ENCODE peak calls at places on chromosomes 5 and 9, in five cellular contexts. M, B, F, E and J are unnamed samples.

GRCh38 chr5:53360811-53361210 is 119.6 kb upstream of the FST start:
- DNase-seq in B (no peak), F (no peak), E (no peak), M (peak), J (no peak)

GRCh38 chr9:133889498-133890301 is 102.4 kb downstream of the VAV2 start:
- DNase-seq in B (no peak), F (no peak), M (no peak), E (no peak), J (no peak)

GRCh38 chr9:133199648-133200321 is 9.3 kb downstream of the OBP2B start:
- DNase-seq in M (no peak), F (no peak), E (no peak), B (peak), J (no peak)

GRCh38 chr5:15683332-15683731 is 183.4 kb downstream of the FBXL7 start:
- DNase-seq in E (peak), B (no peak), M (peak), F (no peak), J (no peak)

GRCh38 chr5:112776301-112776856 is 38.7 kb downstream of the APC start:
- DNase-seq in E (no peak), F (no peak), B (no peak), M (peak), J (no peak)

GRCh38 chr5:19855031-19855430 is 133.0 kb downstream of the CDH18 start:
- DNase-seq in F (no peak), E (no peak), B (no peak), M (peak), J (no peak)

GRCh38 chr5:110549301-110549700 is 177.2 kb downstream of the TMEM232 start:
- DNase-seq in F (no peak), B (no peak), E (no peak), M (peak), J (no peak)

GRCh38 chr9:124480621-124480981 is 26.6 kb downstream of the NR5A1 start:
- DNase-seq in E (peak), M (peak), B (no peak), F (no peak), J (no peak)

GRCh38 chr5:1799110-1799601 is 481 bp downstream of the MRPL36 start:
- DNase-seq in B (no peak), M (peak), F (no peak), E (peak), J (no peak)

GRCh38 chr9:79799691-79800345 is 228.1 kb downstream of the TLE4 start:
- DNase-seq in F (no peak), E (no peak), M (no peak), B (no peak), J (no peak)

GRCh38 chr5:163504091-163504931 is 1.1 kb upstream of the MAT2B start:
- DNase-seq in M (peak), E (peak), F (peak), B (peak), J (peak)

GRCh38 chr5:142426676-142427364 is 102.0 kb upstream of the SPRY4 start:
- DNase-seq in F (no peak), M (no peak), E (no peak), B (no peak), J (no peak)

GRCh38 chr5:33997331-33997983 is 10.4 kb downstream of the AMACR start:
- DNase-seq in F (peak), M (peak), B (peak), E (peak), J (peak)

GRCh38 chr9:70791936-70792335 is 329.5 kb downstream of the TRPM3 start:
- DNase-seq in B (no peak), F (no peak), E (no peak), M (no peak), J (no peak)

GRCh38 chr9:2526071-2526862 is 95.3 kb upstream of the VLDLR start:
- DNase-seq in F (no peak), B (no peak), M (no peak), E (no peak), J (no peak)

GRCh38 chr5:77239126-77239741 is 28.8 kb downstream of the PDE8B start:
- DNase-seq in E (peak), M (no peak), B (no peak), F (no peak), J (no peak)

GRCh38 chr5:56530031-56530430 is 285.3 kb upstream of the MAP3K1 start:
- DNase-seq in E (no peak), M (no peak), B (no peak), F (no peak), J (no peak)

GRCh38 chr9:108543251-108543768 is 312.5 kb downstream of the ACTL7B start:
- DNase-seq in B (no peak), F (no peak), E (peak), M (peak), J (no peak)

GRCh38 chr9:112074250-112075008 is 100.7 kb downstream of the SUSD1 start:
- DNase-seq in M (peak), B (peak), E (peak), F (peak), J (no peak)

GRCh38 chr5:116308391-116308790 is 223.6 kb downstream of the COMMD10 start:
- DNase-seq in M (no peak), F (no peak), E (no peak), B (no peak), J (no peak)

GRCh38 chr5:180330810-180331646 is 22.1 kb downstream of the GFPT2 start:
- DNase-seq in F (no peak), M (peak), B (no peak), E (no peak), J (no peak)

GRCh38 chr5:82252744-82253143 is 25.4 kb downstream of the RPS23 start:
- DNase-seq in M (no peak), F (no peak), E (no peak), B (no peak), J (no peak)

GRCh38 chr9:128007566-128008138 is 26.9 kb upstream of the EEIG1 start:
- DNase-seq in B (peak), F (no peak), M (no peak), E (peak), J (no peak)

GRCh38 chr5:148831590-148832565 is 5.5 kb downstream of the ADRB2 start:
- DNase-seq in F (no peak), E (no peak), M (no peak), B (no peak), J (no peak)

GRCh38 chr5:157447246-157447645 is 12.8 kb upstream of the NIPAL4 start:
- DNase-seq in M (no peak), E (peak), F (no peak), B (no peak), J (no peak)

GRCh38 chr5:123880875-123881274 is 368.9 kb downstream of the CSNK1G3 start:
- DNase-seq in F (no peak), E (no peak), M (no peak), B (no peak), J (no peak)

GRCh38 chr9:133563286-133564213 is 29.0 kb downstream of the ADAMTSL2 start:
- DNase-seq in F (no peak), B (no peak), E (peak), M (no peak), J (no peak)

GRCh38 chr9:72585737-72586136 is 64.3 kb downstream of the TMC1 start:
- DNase-seq in E (no peak), F (no peak), B (no peak), M (peak), J (no peak)

GRCh38 chr5:67746103-67746502 is 469.5 kb upstream of the PIK3R1 start:
- DNase-seq in F (no peak), E (no peak), M (no peak), B (no peak), J (no peak)

GRCh38 chr9:88418715-88419540 is 30.7 kb downstream of the SPIN1 start:
- DNase-seq in E (peak), F (peak), B (no peak), M (peak), J (no peak)

GRCh38 chr9:113368960-113369582 is 7.7 kb downstream of the HDHD3 start:
- DNase-seq in B (no peak), E (no peak), F (no peak), M (no peak), J (no peak)

GRCh38 chr9:117926031-117926655 is 221.9 kb downstream of the TLR4 start:
- DNase-seq in M (no peak), B (no peak), E (no peak), F (no peak), J (no peak)

GRCh38 chr9:98931543-98931942 is 12.2 kb upstream of the COL15A1 start:
- DNase-seq in E (no peak), F (no peak), M (no peak), B (no peak), J (no peak)

GRCh38 chr9:6628714-6629113 is 16.8 kb downstream of the GLDC start:
- DNase-seq in B (no peak), E (no peak), F (no peak), M (no peak), J (no peak)

GRCh38 chr9:75504721-75505120 is 385.8 kb upstream of the PCSK5 start:
- DNase-seq in B (no peak), M (no peak), E (no peak), F (no peak), J (no peak)

GRCh38 chr9:110531776-110532175 is 47.8 kb downstream of the SVEP1 start:
- DNase-seq in F (no peak), B (no peak), E (no peak), M (peak), J (no peak)

GRCh38 chr9:136799854-136800657 is 3.9 kb downstream of the CCDC183 start:
- DNase-seq in B (peak), E (peak), F (peak), M (peak), J (peak)